ENCODE peak calls at places on chromosomes 5 and 9, in nine cellular contexts. G is K562, D is transverse colon, F is breast epithelium, O is IMR-90, J is ovary, Z is prostate gland, E is spleen, N is upper lobe of left lung. V is an unnamed sample.

GRCh38 chr5:82494942-82495341 is 216.8 kb upstream of the RPS23 start:
- DNase-seq in J (no peak), E (no peak), G (no peak), Z (no peak), F (no peak), D (no peak), N (no peak), O (peak; percentile 5), V (no peak)

GRCh38 chr5:62029303-62029702 is 276.7 kb upstream of the KIF2A start:
- DNase-seq in D (no peak), O (no peak), E (no peak), G (no peak), J (no peak), Z (no peak), N (no peak), F (no peak), V (no peak)

GRCh38 chr9:89777544-89777943 is 172.7 kb downstream of the GADD45G start:
- DNase-seq in G (no peak), F (no peak), Z (no peak), E (peak; percentile 41), D (no peak), N (no peak), O (no peak), J (no peak), V (no peak)

GRCh38 chr9:86405086-86405491 is 50.9 kb upstream of the TUT7 start:
- DNase-seq in D (no peak), N (no peak), F (no peak), O (no peak), Z (peak; percentile 79), E (no peak), G (no peak), J (no peak), V (no peak)

GRCh38 chr9:89868100-89868499 is 263.3 kb downstream of the GADD45G start:
- DNase-seq in E (peak; percentile 3), O (no peak), N (no peak), F (no peak), Z (no peak), J (no peak), D (no peak), G (no peak), V (no peak)

GRCh38 chr9:97615439-97616072 is 17.6 kb downstream of the TSTD2 start:
- DNase-seq in D (peak; percentile 70), J (peak; percentile 71), G (peak; percentile 55), N (no peak), Z (peak; percentile 67), F (no peak), O (peak; percentile 54), E (no peak), V (peak; percentile 65)

GRCh38 chr9:98427491-98427890 is 172.0 kb upstream of the TBC1D2 start:
- DNase-seq in D (no peak), E (no peak), O (no peak), J (no peak), N (no peak), F (no peak), Z (no peak), G (no peak), V (no peak)

GRCh38 chr9:91160599-91161464 is 200.9 kb downstream of the AUH start:
- DNase-seq in G (no peak), N (peak; percentile 39), Z (no peak), F (no peak), D (no peak), E (no peak), O (no peak), J (no peak), V (no peak)

GRCh38 chr5:95858661-95859326 is 36.3 kb upstream of the GLRX start:
- DNase-seq in D (peak; percentile 89), G (peak; percentile 89), Z (peak; percentile 80), N (peak; percentile 97), O (peak; percentile 100), F (peak; percentile 90), J (peak; percentile 90), E (peak; percentile 98), V (peak; percentile 85)
- TF ChIP-seq POLR2A in D (no peak), G (no peak), Z (peak; percentile 36), N (no peak), O (peak; percentile 42), F (no peak), J (peak; percentile 34), E (no peak), V (peak; percentile 20)

GRCh38 chr9:36961051-36961450 is 73.0 kb downstream of the PAX5 start:
- DNase-seq in O (no peak), N (no peak), D (no peak), Z (no peak), F (no peak), J (no peak), G (no peak), E (no peak), V (no peak)

GRCh38 chr9:36962721-36963120 is 71.3 kb downstream of the PAX5 start:
- DNase-seq in G (no peak), N (peak; percentile 67), E (no peak), O (no peak), J (no peak), F (no peak), Z (no peak), D (no peak), V (no peak)

GRCh38 chr9:36959681-36960574 is 74.1 kb downstream of the PAX5 start:
- DNase-seq in G (no peak), N (peak; percentile 33), O (no peak), E (no peak), D (no peak), Z (no peak), F (no peak), J (no peak), V (no peak)

GRCh38 chr9:36961568-36962360 is 72.3 kb downstream of the PAX5 start:
- DNase-seq in J (no peak), N (peak; percentile 17), Z (peak; percentile 22), E (no peak), D (no peak), G (no peak), O (no peak), F (no peak), V (no peak)

DNA sequence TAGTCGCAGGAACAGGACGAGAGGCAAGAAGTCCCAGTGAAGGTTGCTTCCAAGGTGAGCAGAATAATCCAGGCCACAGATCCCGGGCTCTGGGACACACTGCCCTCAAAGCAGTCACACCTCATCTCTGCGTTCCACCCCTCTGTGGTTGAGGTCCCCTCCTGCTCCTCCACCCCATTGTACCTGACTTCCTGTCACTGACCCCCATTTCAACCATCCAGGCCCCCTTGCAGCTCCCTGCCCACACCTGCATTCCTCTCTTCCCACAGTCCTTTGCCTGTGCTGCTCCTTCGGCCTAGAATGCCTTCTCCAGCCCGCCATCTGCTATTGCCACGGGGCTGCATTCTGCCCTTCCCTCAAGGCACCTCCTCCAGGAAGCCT is 73.5 kb downstream of the PAX5 start:
- DNase-seq in F (no peak), N (no peak), J (no peak), G (no peak), O (no peak), Z (no peak), E (no peak), D (no peak), V (no peak)
- TF ChIP-seq POLR2A in F (no peak), N (no peak), J (no peak), G (no peak), O (no peak), Z (no peak), E (no peak), D (no peak), V (no peak)

DNA sequence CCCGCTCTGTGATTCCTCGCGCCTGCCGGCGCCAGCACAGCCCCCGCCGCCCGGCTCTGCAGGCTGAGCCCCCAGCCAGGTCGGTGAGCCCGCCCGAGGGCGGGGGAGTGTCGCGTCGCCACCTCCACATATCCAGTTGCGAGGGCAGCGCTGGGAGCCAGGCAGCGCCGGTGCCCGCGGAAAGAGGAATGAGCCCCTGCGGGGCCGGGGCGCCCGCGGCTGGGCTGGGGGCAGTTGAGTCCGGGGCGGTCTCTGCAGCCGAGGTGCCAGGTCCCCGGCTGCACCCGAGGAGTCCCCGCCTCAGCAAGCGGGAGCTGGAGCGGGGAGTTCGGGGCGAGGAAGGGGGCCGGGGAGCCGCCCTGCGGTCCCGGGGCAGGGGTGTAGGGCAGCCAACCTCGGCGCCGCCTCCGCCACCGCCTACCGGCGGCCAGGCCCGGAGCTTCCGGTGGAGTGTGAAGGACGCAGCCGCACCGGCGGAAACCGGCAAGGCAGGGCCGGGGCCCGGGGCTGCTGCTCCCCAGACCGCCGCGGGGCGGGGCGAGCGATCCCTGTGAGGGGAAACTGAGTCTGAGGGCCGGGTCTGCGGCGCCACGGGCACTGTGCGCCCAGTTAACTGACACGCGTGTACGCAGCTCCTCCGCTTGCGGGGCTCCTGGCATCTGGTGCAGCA is 2.3 kb upstream of the TRAF1 start:
- DNase-seq in G (no peak), J (peak; percentile 79), E (peak; percentile 98), D (peak; percentile 88), O (no peak), Z (peak; percentile 65), N (peak; percentile 95), F (peak; percentile 66), V (no peak)
- TF ChIP-seq POLR2A in G (no peak), J (peak; percentile 34), E (no peak), D (peak; percentile 68), O (no peak), Z (peak; percentile 39), N (peak; percentile 49), F (no peak), V (no peak)

GRCh38 chr5:115291397-115291796 is 5.1 kb downstream of the CCDC112 start:
- DNase-seq in J (no peak), E (no peak), Z (no peak), F (no peak), G (no peak), D (no peak), O (no peak), N (no peak), V (no peak)

GRCh38 chr5:115295775-115296129 is 702 bp downstream of the CCDC112 start:
- DNase-seq in J (no peak), F (no peak), N (no peak), G (peak; percentile 8), E (no peak), Z (no peak), O (no peak), D (no peak), V (no peak)

GRCh38 chr5:115298811-115299210 is 2.4 kb upstream of the CCDC112 start:
- DNase-seq in N (no peak), F (no peak), G (no peak), J (no peak), D (no peak), O (no peak), Z (no peak), E (no peak), V (no peak)

GRCh38 chr5:115297043-115297442 is 589 bp upstream of the CCDC112 start:
- DNase-seq in Z (no peak), J (no peak), F (no peak), D (no peak), N (no peak), G (no peak), O (no peak), E (no peak), V (no peak)

DNA sequence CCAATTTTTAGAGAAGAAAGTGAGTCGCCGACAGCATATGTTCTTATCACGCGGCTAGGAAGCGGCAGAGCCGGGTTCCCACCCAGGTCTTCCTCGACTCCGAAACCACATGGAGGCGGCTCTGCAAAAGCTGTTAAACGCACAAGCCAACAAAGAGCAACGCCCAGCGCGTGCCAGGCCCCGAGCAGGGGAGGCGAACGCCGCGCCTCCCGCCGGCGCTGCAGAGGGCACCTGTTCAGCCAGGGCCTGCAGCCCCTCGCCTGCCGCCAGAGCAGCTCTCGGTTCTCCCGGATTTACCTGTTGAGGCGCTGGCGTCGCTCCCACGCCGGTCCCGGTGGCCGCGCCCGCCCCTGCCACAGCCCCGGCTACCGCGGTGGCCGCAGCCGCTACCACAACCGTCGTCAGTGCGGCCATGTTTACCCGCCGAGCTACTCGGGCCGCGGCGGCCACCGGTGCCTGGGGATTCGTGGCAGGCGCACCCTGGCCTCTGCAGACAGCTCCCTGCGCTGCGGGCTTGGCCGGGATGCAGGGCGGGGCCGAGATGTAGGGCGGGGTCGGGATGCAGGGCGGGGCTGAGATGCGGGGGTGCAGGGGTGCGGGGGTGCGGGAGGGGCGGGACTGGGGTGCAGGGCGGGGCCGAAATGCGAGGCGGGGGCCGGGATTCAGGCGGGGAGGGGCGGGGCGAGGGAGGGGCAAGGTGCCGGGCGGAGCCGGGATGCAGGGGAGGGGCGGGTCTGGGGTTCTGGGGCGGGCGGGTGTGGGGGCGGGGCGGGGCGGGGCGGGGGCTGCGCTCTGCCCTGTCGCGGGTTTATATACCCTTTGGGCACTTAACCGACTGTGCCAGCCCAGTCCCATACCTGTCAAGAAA is at the start of gene CCDC112:
- DNase-seq in Z (peak; percentile 77), O (peak; percentile 66), E (peak; percentile 95), F (peak; percentile 85), D (peak; percentile 90), G (peak; percentile 96), N (peak; percentile 95), J (peak; percentile 68), V (peak; percentile 77)
- TF ChIP-seq POLR2A in Z (peak; percentile 58), O (peak; percentile 29), E (peak; percentile 18), F (no peak), D (peak; percentile 81), G (peak; percentile 68), N (no peak), J (no peak), V (peak; percentile 89)

V was measured in H54.